ENCODE peak calls at places on chromosomes 7 and 10, in nine cellular contexts. O is T1000; F is NCI-H2081; S is GM06990; N is aorta; P is IMR-90; L is HTR-8/SVneo; K is mucosa of gallbladder; E is effector CD4-positive, alpha-beta T cell. Z is an unnamed sample.

GRCh38 chr10:84166620-84167288 is 6.8 kb upstream of the GPR15LG start:
- DNase-seq in F (no peak), L (no peak), S (peak), P (no peak), E (no peak), O (no peak), N (no peak), K (no peak), Z (no peak)

GRCh38 chr7:24975647-24976260 is 4.2 kb downstream of the OSBPL3 start:
- DNase-seq in K (no peak), N (no peak), E (no peak), O (no peak), L (no peak), P (peak), S (no peak), F (no peak), Z (no peak)

GRCh38 chr10:99605351-99605750 is 14.9 kb downstream of the SLC25A28 start:
- DNase-seq in S (no peak), L (no peak), K (no peak), E (no peak), N (no peak), F (no peak), P (no peak), O (no peak), Z (no peak)

GRCh38 chr10:51667992-51668689 is 31.3 kb downstream of the CSTF2T start:
- DNase-seq in E (no peak), P (peak), O (no peak), F (peak), K (no peak), N (no peak), S (no peak), L (no peak), Z (peak)

GRCh38 chr7:2313450-2314208 is 612 bp downstream of the SNX8 start:
- DNase-seq in S (peak), E (no peak), L (no peak), K (no peak), N (peak), F (no peak), O (no peak), P (no peak), Z (no peak)

GRCh38 chr10:18079665-18080295 is 60.4 kb upstream of the CACNB2 start:
- DNase-seq in L (no peak), K (no peak), N (no peak), P (peak), S (no peak), F (no peak), O (no peak), E (no peak), Z (peak)

GRCh38 chr10:132676193-132676891 is 109.6 kb downstream of the NKX6-2 start:
- DNase-seq in S (no peak), O (no peak), E (no peak), L (no peak), N (peak), K (no peak), F (no peak), P (no peak), Z (no peak)

GRCh38 chr7:140060788-140061606 is 1.8 kb downstream of the PARP12 start:
- DNase-seq in P (peak), O (no peak), K (no peak), N (no peak), F (peak), S (no peak), E (no peak), L (no peak), Z (peak)

GRCh38 chr7:124796771-124797170 is 31.2 kb upstream of the GPR37 start:
- DNase-seq in E (no peak), K (no peak), O (no peak), F (no peak), N (no peak), P (no peak), L (no peak), S (no peak), Z (no peak)